ENCODE peak calls at places on chromosomes 4 and X, in ten cellular contexts. G is effector memory CD8-positive, alpha-beta T cell; F is naive thymus-derived CD8-positive, alpha-beta T cell; O is ascending aorta; X is left cardiac atrium; T is Calu3; B is AG08395; Z is EH; H is head of caudate nucleus; W is nucleus accumbens. C is an unnamed sample.
A peak's percentile ranks its signal among the peaks of the same experiment; 100 is the strongest.

GRCh38 chr4:139921551-139922184 is 232.3 kb downstream of the MAML3 start:
- DNase-seq in Z (no peak), G (no peak), H (no peak), B (no peak), O (no peak), F (no peak), W (no peak), T (peak; percentile 26), X (no peak), C (no peak)

GRCh38 chr4:80070880-80071620 is 2.0 kb downstream of the ANTXR2 start:
- DNase-seq in O (no peak), F (no peak), X (no peak), Z (peak; percentile 56), G (no peak), H (no peak), T (no peak), W (no peak), B (no peak), C (no peak)

GRCh38 chr4:65599335-65599734 is 71.0 kb downstream of the EPHA5 start:
- DNase-seq in F (no peak), G (no peak), T (no peak), O (no peak), W (no peak), Z (peak; percentile 31), H (no peak), X (no peak), B (no peak), C (no peak)

GRCh38 chrX:136063340-136064079 is 78.3 kb downstream of the SLC9A6 start:
- DNase-seq in B (no peak), X (peak; percentile 22), G (no peak), W (no peak), Z (peak; percentile 30), F (no peak), O (no peak), T (no peak), H (no peak), C (no peak)

GRCh38 chr4:7328913-7329638 is 105.7 kb downstream of the PSAPL1 start:
- DNase-seq in X (peak; percentile 57), G (no peak), W (peak; percentile 50), T (peak; percentile 46), F (no peak), B (peak; percentile 95), H (peak; percentile 87), Z (peak; percentile 91), O (no peak), C (no peak)

GRCh38 chr4:174663254-174663653 is 141.0 kb upstream of the HPGD start:
- DNase-seq in G (no peak), O (no peak), W (no peak), Z (no peak), H (no peak), B (peak; percentile 24), F (no peak), X (no peak), T (no peak), C (no peak)

GRCh38 chr4:14087459-14087858 is 459.9 kb upstream of the BOD1L1 start:
- DNase-seq in F (no peak), T (no peak), G (no peak), W (no peak), Z (no peak), O (no peak), B (no peak), X (no peak), H (no peak), C (no peak)

GRCh38 chr4:79207281-79207680 is 118.6 kb downstream of the NAA11 start:
- DNase-seq in O (no peak), W (no peak), T (no peak), F (no peak), G (no peak), H (no peak), B (no peak), X (no peak), Z (no peak), C (no peak)

GRCh38 chrX:74383611-74384010 is 37.7 kb upstream of the SLC16A2 start:
- DNase-seq in O (no peak), T (peak; percentile 35), X (peak; percentile 28), G (no peak), B (peak; percentile 65), W (peak; percentile 0), H (peak; percentile 65), F (no peak), Z (peak; percentile 66), C (peak; percentile 25)

GRCh38 chr4:81052119-81053068 is 21.9 kb downstream of the BMP3 start:
- DNase-seq in G (peak; percentile 35), B (peak; percentile 47), Z (peak; percentile 57), X (peak; percentile 53), W (peak; percentile 10), O (no peak), F (peak; percentile 30), T (peak; percentile 72), H (peak; percentile 65), C (peak; percentile 65)

GRCh38 chr4:4519296-4519898 is 22.5 kb downstream of the STX18 start:
- DNase-seq in O (no peak), Z (peak; percentile 35), F (no peak), B (no peak), H (no peak), T (no peak), G (no peak), W (no peak), X (no peak), C (no peak)

GRCh38 chr4:93444860-93445259 is 383.7 kb upstream of the ATOH1 start:
- DNase-seq in T (no peak), F (no peak), B (no peak), H (no peak), Z (no peak), O (no peak), G (no peak), W (no peak), X (no peak), C (no peak)

GRCh38 chr4:52368895-52369294 is 290.2 kb downstream of the USP46 start:
- DNase-seq in W (no peak), G (no peak), X (no peak), F (no peak), H (no peak), O (no peak), T (no peak), Z (no peak), B (no peak), C (no peak)

GRCh38 chr4:98452091-98452490 is 190.9 kb downstream of the RAP1GDS1 start:
- DNase-seq in B (no peak), T (no peak), X (no peak), W (no peak), G (no peak), F (no peak), O (no peak), Z (no peak), H (no peak), C (no peak)

GRCh38 chrX:56728752-56729151 is 291 bp upstream of the NBDY start:
- DNase-seq in X (peak; percentile 19), T (peak; percentile 19), G (peak; percentile 3), B (no peak), W (no peak), F (peak; percentile 3), Z (peak; percentile 28), H (peak; percentile 36), O (no peak), C (no peak)

GRCh38 chrX:68699960-68700746 is 52.7 kb downstream of the STARD8 start:
- DNase-seq in G (no peak), O (no peak), Z (peak; percentile 75), B (peak; percentile 72), H (no peak), F (no peak), T (no peak), W (no peak), X (peak; percentile 54), C (no peak)

GRCh38 chr4:148067307-148067916 is 335.5 kb downstream of the ARHGAP10 start:
- DNase-seq in F (no peak), B (no peak), W (no peak), T (no peak), O (no peak), G (no peak), H (no peak), Z (peak; percentile 49), X (no peak), C (no peak)

GRCh38 chrX:38327007-38327774 is at the start of gene RPGR:
- DNase-seq in X (peak; percentile 94), G (peak; percentile 90), O (peak; percentile 73), W (peak; percentile 87), T (peak; percentile 96), F (peak; percentile 83), H (peak; percentile 97), Z (peak; percentile 92), B (peak; percentile 86), C (peak; percentile 93)

GRCh38 chr4:76703123-76703490 is 194.8 kb downstream of the SOWAHB start:
- DNase-seq in T (no peak), W (no peak), B (no peak), X (no peak), Z (peak; percentile 90), G (no peak), O (no peak), F (no peak), H (no peak), C (peak; percentile 64)

GRCh38 chrX:144918936-144919335 is 328.4 kb upstream of the SPANXN1 start:
- DNase-seq in Z (no peak), F (no peak), W (no peak), B (no peak), G (no peak), O (no peak), H (no peak), X (no peak), T (no peak), C (no peak)

GRCh38 chr4:13912966-13913365 is 285.4 kb upstream of the BOD1L1 start:
- DNase-seq in F (no peak), B (no peak), G (no peak), O (no peak), X (no peak), W (no peak), H (no peak), Z (peak; percentile 61), T (no peak), C (peak; percentile 18)

GRCh38 chr4:131091896-131092295 is 1995.9 kb downstream of the C4orf33 start:
- DNase-seq in H (no peak), X (no peak), B (no peak), T (no peak), Z (peak; percentile 1), G (no peak), W (no peak), F (no peak), O (no peak), C (no peak)

GRCh38 chr4:75545526-75545925 is 10.3 kb upstream of the ODAPH start:
- DNase-seq in X (no peak), O (no peak), T (no peak), Z (peak; percentile 62), H (no peak), F (no peak), W (no peak), G (no peak), B (peak; percentile 61), C (no peak)

GRCh38 chr4:142615324-142615665 is 230.8 kb downstream of the INPP4B start:
- DNase-seq in X (no peak), Z (peak; percentile 84), O (no peak), F (no peak), T (no peak), H (no peak), W (no peak), G (no peak), B (no peak), C (peak; percentile 8)

GRCh38 chr4:125358453-125358852 is 43.7 kb downstream of the FAT4 start:
- DNase-seq in O (no peak), G (no peak), F (no peak), B (no peak), X (no peak), Z (no peak), T (no peak), W (no peak), H (no peak), C (no peak)

GRCh38 chrX:129549124-129549523 is 9.1 kb downstream of the OCRL start:
- DNase-seq in F (no peak), G (no peak), T (no peak), B (no peak), O (no peak), X (no peak), W (no peak), H (no peak), Z (no peak), C (no peak)

GRCh38 chr4:76990288-76991080 is 40.9 kb downstream of the SEPTIN11 start:
- DNase-seq in O (no peak), B (peak; percentile 72), H (no peak), Z (peak; percentile 96), G (no peak), W (no peak), F (no peak), T (no peak), X (no peak), C (no peak)

GRCh38 chrX:118520206-118520857 is 24.7 kb downstream of the DOCK11 start:
- DNase-seq in W (no peak), O (no peak), G (no peak), H (no peak), B (peak; percentile 54), X (no peak), T (no peak), F (no peak), Z (peak; percentile 81), C (no peak)